ENCODE peak calls at places on chromosomes 11 and 22, in five cellular contexts. L is SJSA1; J is effector CD4-positive, alpha-beta T cell; R is WTC11; P is progenitor cell of endocrine pancreas. I is an unnamed sample.
A peak's percentile ranks its signal among the peaks of the same experiment; 100 is the strongest.

GRCh38 chr22:35995772-35996171 is 32.9 kb downstream of the RBFOX2 start:
- DNase-seq in J (no peak), L (peak; percentile 63), R (no peak), P (no peak), I (no peak)

GRCh38 chr22:24875862-24876506 is 70.0 kb downstream of the SGSM1 start:
- DNase-seq in J (no peak), L (no peak), R (peak; percentile 68), P (peak; percentile 65), I (peak; percentile 31)

GRCh38 chr11:90310210-90310609 is 87.4 kb upstream of the CHORDC1 start:
- DNase-seq in J (no peak), L (no peak), P (no peak), R (no peak), I (no peak)

GRCh38 chr11:131354251-131354701 is 16.1 kb upstream of the NTM start:
- DNase-seq in J (no peak), L (no peak), R (no peak), P (no peak), I (no peak)

GRCh38 chr11:123729602-123730001 is 11.9 kb downstream of the ZNF202 start:
- DNase-seq in P (no peak), J (no peak), R (no peak), L (no peak), I (no peak)

GRCh38 chr11:12723410-12724297 is 49.4 kb downstream of the TEAD1 start:
- DNase-seq in J (no peak), P (no peak), R (no peak), L (peak; percentile 72), I (peak; percentile 19)

GRCh38 chr22:49586244-49586748 is 241.4 kb downstream of the BRD1 start:
- DNase-seq in L (no peak), J (no peak), R (no peak), P (no peak), I (no peak)

GRCh38 chr11:17639091-17639490 is 80.3 kb upstream of the MYOD1 start:
- DNase-seq in J (no peak), P (no peak), R (no peak), L (no peak), I (no peak)

GRCh38 chr11:9943346-9944110 is 279.7 kb downstream of the SWAP70 start:
- DNase-seq in R (no peak), P (no peak), L (no peak), J (no peak), I (no peak)

GRCh38 chr11:70510106-70510505 is 111.8 kb downstream of the CTTN start:
- DNase-seq in L (no peak), J (no peak), P (no peak), R (no peak), I (no peak)

GRCh38 chr11:68843703-68844312 is 2.1 kb upstream of the CPT1A start:
- DNase-seq in L (no peak), R (peak; percentile 80), J (peak; percentile 63), P (peak; percentile 70), I (peak; percentile 97)

GRCh38 chr11:67698247-67698646 is 23.8 kb upstream of the ALDH3B2 start:
- DNase-seq in L (no peak), P (no peak), R (no peak), J (no peak), I (peak; percentile 67)

GRCh38 chr22:37777122-37777687 is 30.5 kb upstream of the GCAT start:
- DNase-seq in R (no peak), P (no peak), J (no peak), L (peak; percentile 88), I (no peak)

GRCh38 chr11:1557904-1558831 is 13.9 kb downstream of the DUSP8 start:
- DNase-seq in J (no peak), R (no peak), L (peak; percentile 73), P (no peak), I (no peak)

I was measured in HuH-7.5.